ENCODE peak calls at places on chromosome 19, in eight cellular contexts. M is A549, S is SK-N-SH, U is K562, H is GM23338, V is HepG2, I is Panc1, Y is HCT116. Z is an unnamed sample.

GRCh38 chr19:32273483-32273882 is 71.9 kb upstream of the ZNF507 start:
- DNase-seq in U (no peak), I (no peak), Y (no peak), V (no peak), H (no peak), S (no peak), M (no peak), Z (no peak)

GRCh38 chr19:49556412-49557398 is 23.7 kb downstream of the NOSIP start:
- DNase-seq in H (peak; percentile 94), Y (no peak), U (no peak), M (no peak), S (no peak), I (no peak), V (no peak), Z (no peak)

GRCh38 chr19:47446534-47447469 is 24.9 kb downstream of the SLC8A2 start:
- DNase-seq in S (peak; percentile 90), Y (peak; percentile 81), H (peak; percentile 97), U (peak; percentile 84), V (no peak), I (no peak), M (peak; percentile 94), Z (no peak)

GRCh38 chr19:40365613-40366401 is 17.3 kb downstream of the PLD3 start:
- DNase-seq in I (no peak), H (peak; percentile 91), S (peak; percentile 99), Y (no peak), U (peak; percentile 98), V (no peak), M (peak; percentile 70), Z (no peak)

GRCh38 chr19:55014714-55015113 is 23.4 kb downstream of the GP6 start:
- DNase-seq in V (no peak), I (no peak), M (no peak), U (peak; percentile 12), Y (no peak), H (no peak), S (peak; percentile 50), Z (no peak)

GRCh38 chr19:14412436-14413071 is 6.6 kb downstream of the DDX39A start:
- DNase-seq in M (no peak), U (peak; percentile 5), I (no peak), S (no peak), H (no peak), V (no peak), Y (no peak), Z (no peak)

GRCh38 chr19:16062789-16063188 is 13.5 kb upstream of the TPM4 start:
- DNase-seq in M (no peak), H (peak; percentile 75), V (no peak), U (peak; percentile 72), S (peak; percentile 73), Y (no peak), I (no peak), Z (no peak)

GRCh38 chr19:4803736-4804695 is 12.5 kb downstream of the FEM1A start:
- DNase-seq in H (peak; percentile 95), Y (peak; percentile 41), M (peak; percentile 52), S (peak; percentile 90), V (peak; percentile 66), U (peak; percentile 82), I (peak; percentile 39), Z (peak; percentile 42)

GRCh38 chr19:56076413-56076998 is 44.6 kb downstream of the ZNF787 start:
- DNase-seq in M (peak; percentile 70), V (peak; percentile 48), S (peak; percentile 74), H (peak; percentile 77), Y (peak; percentile 28), I (peak; percentile 32), U (peak; percentile 63), Z (peak; percentile 57)

GRCh38 chr19:6125571-6125989 is 9.9 kb upstream of the ACSBG2 start:
- DNase-seq in V (peak; percentile 75), S (peak; percentile 66), U (peak; percentile 73), M (peak; percentile 83), I (peak; percentile 61), H (peak; percentile 90), Y (peak; percentile 88), Z (peak; percentile 67)

GRCh38 chr19:47860602-47861297 is 1.7 kb downstream of the TPRX2 start:
- DNase-seq in I (no peak), U (no peak), V (no peak), S (no peak), M (no peak), H (peak; percentile 46), Y (no peak), Z (no peak)

GRCh38 chr19:49744946-49745381 is 18.1 kb downstream of the TSKS start:
- DNase-seq in V (no peak), S (no peak), U (no peak), Y (no peak), H (peak; percentile 91), I (no peak), M (peak; percentile 52), Z (no peak)

GRCh38 chr19:5101871-5102270 is 133.0 kb downstream of the KDM4B start:
- DNase-seq in Y (no peak), S (no peak), V (no peak), H (no peak), I (no peak), U (no peak), M (no peak), Z (no peak)

GRCh38 chr19:53190253-53190652 is 2.9 kb downstream of the ZNF665 start:
- DNase-seq in H (no peak), M (no peak), Y (no peak), U (no peak), S (no peak), V (no peak), I (no peak), Z (no peak)

GRCh38 chr19:49436381-49437017 is 4.8 kb downstream of the SLC17A7 start:
- DNase-seq in S (peak; percentile 84), U (peak; percentile 87), H (peak; percentile 99), I (no peak), Y (no peak), M (peak; percentile 64), V (no peak), Z (no peak)

GRCh38 chr19:35299523-35300339 is 7.8 kb downstream of the MAG start:
- DNase-seq in M (no peak), I (no peak), H (peak; percentile 79), V (no peak), U (peak; percentile 99), Y (no peak), S (peak; percentile 83), Z (no peak)

GRCh38 chr19:42143341-42144234 is 11.3 kb upstream of the POU2F2 start:
- DNase-seq in Y (no peak), V (no peak), H (peak; percentile 87), I (no peak), M (peak; percentile 48), S (no peak), U (no peak), Z (no peak)

GRCh38 chr19:51587264-51588191 is 16.4 kb downstream of the ZNF175 start:
- DNase-seq in Y (no peak), H (no peak), I (no peak), V (no peak), M (no peak), U (no peak), S (no peak), Z (no peak)
- H3K4me3 ChIP-seq in Y (no peak overlapping the region), H (no peak overlapping the region), I (no peak overlapping the region), V (no peak overlapping the region), M (no peak overlapping the region), U (no peak overlapping the region), S (peak overlapping the region; percentile 4), Z (no peak overlapping the region)

GRCh38 chr19:44582581-44583265 is 30.6 kb upstream of the IGSF23 start:
- DNase-seq in U (peak; percentile 75), Y (peak; percentile 36), V (no peak), S (peak; percentile 46), I (no peak), H (peak; percentile 89), M (peak; percentile 65), Z (peak; percentile 37)
- TF ChIP-seq REST in U (no peak), Y (no peak), V (no peak), S (no peak), I (no peak), H (no peak), M (no peak), Z (no peak)

DNA sequence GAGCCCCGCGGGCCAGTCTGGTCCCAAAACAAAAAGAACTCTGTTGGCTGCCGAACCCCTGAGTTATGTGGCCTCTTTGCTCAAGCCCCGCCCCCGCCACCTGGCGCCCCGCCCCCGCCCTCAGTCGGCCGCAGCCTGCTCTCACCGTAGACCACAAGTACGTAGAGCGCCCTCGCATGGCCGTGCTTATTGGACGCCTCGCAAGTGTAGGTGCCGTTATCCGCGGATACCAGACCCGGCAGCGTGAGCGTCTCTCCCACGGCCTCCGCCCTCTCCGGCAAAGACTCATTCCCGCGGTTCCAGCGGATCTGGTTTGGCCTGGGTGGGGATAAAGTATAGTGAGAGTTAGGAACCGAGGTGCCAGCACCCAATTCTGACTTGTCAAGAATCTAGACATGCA is 5.5 kb upstream of the ZNF428 start:
- DNase-seq in S (no peak), I (no peak), Y (peak; percentile 72), U (peak; percentile 88), H (peak; percentile 97), M (peak; percentile 49), V (no peak), Z (peak; percentile 77)
- TF ChIP-seq CTCF in S (no peak), I (no peak), Y (no peak), U (peak; percentile 81), H (peak; percentile 84), M (no peak), V (no peak), Z (no peak)

DNA sequence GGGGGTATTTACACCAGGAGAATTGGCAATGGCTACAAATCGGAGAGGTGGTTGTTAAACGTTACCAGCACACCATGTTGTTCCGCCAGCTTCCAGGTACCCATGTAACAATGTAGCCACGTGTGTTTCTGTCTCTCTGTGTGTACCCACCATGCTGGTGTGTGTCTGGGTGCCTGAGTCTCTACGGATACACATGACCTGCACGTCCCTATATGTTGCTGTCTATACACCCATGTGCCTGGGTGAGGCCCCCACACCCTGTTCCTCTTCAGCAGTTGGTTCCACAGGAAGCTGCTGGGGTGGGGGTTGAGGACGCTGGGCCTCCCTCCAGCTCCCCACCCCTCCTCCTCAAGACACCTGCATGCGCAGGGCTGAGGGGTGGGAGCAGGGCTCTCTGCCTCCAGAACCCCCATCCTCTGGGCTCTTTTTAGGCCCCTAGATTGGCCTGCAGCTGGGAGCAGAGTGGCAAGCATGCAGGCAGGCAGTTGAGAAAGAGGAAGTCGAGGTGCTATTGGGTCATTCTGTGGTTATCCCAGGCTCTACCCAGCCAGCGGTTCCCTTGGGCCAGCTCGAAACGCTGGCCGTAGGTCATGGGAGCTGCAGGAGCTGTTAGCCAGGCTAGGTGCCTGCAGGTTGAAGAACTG is at the start of gene ARHGEF18:
- DNase-seq in M (no peak), S (no peak), V (no peak), Y (no peak), U (no peak), I (no peak), H (no peak), Z (peak; percentile 99)
- H3K4me3 ChIP-seq in M (no peak within 1 kb of the TSS), S (no peak within 1 kb of the TSS), V (no peak within 1 kb of the TSS), Y (no peak within 1 kb of the TSS), U (no peak within 1 kb of the TSS), I (no peak within 1 kb of the TSS), H (no peak within 1 kb of the TSS), Z (peak within 1 kb of the TSS; percentile 58)

GRCh38 chr19:45881909-45882528 is 3.9 kb downstream of the IRF2BP1 start:
- DNase-seq in S (peak; percentile 17), H (peak; percentile 76), I (no peak), V (peak; percentile 84), M (no peak), U (peak; percentile 59), Y (no peak), Z (no peak)
- TF ChIP-seq REST in S (no peak), H (no peak), I (no peak), V (no peak), M (no peak), U (no peak), Y (no peak), Z (no peak)